ENCODE peak calls at places on chromosomes 11 and 22, in four cellular contexts. R, I, B and Y are unnamed samples. For H3K4me1 and H3K36me3, the result is how much of the 10 kb centered on the place peaks cover.

GRCh38 chr22:37802310-37803194 is 5.2 kb upstream of the GCAT start:
- DNase-seq in I (peak), B (no peak), R (peak), Y (peak)

GRCh38 chr11:44241851-44242250 is 68.1 kb downstream of the ALX4 start:
- DNase-seq in R (no peak), I (no peak), B (no peak), Y (peak)

GRCh38 chr11:10592331-10592730 is 23.9 kb upstream of the LYVE1 start:
- DNase-seq in R (no peak), I (peak), B (no peak), Y (no peak)

GRCh38 chr11:62411524-62411923 is 7.3 kb upstream of the SCGB1A1 start:
- DNase-seq in R (no peak), I (no peak), B (no peak), Y (no peak)

GRCh38 chr11:130223291-130223971 is 63.8 kb downstream of the ST14 start:
- DNase-seq in I (no peak), R (no peak), B (no peak), Y (no peak)

GRCh38 chr11:6627762-6628241 is 8.6 kb upstream of the TPP1 start:
- DNase-seq in R (no peak), I (no peak), B (no peak), Y (no peak)

GRCh38 chr11:115396533-115396932 is 107.7 kb downstream of the CADM1 start:
- DNase-seq in B (no peak), R (no peak), I (no peak), Y (no peak)

GRCh38 chr11:462107-462890 is 12.2 kb downstream of the PTDSS2 start:
- DNase-seq in R (no peak), I (no peak), B (no peak), Y (no peak)

GRCh38 chr11:74989269-74989655 is 529 bp downstream of the NEU3 start:
- DNase-seq in R (no peak), I (no peak), B (no peak), Y (no peak)

GRCh38 chr22:36590441-36591056 is 61.6 kb upstream of the EIF3D start:
- DNase-seq in I (no peak), B (no peak), R (no peak), Y (no peak)

GRCh38 chr22:21697021-21697771 is 31.4 kb downstream of the PPIL2 start:
- DNase-seq in I (no peak), R (no peak), B (no peak), Y (no peak)

GRCh38 chr11:130760515-130761125 is 155.7 kb downstream of the SNX19 start:
- DNase-seq in I (no peak), B (no peak), R (no peak), Y (no peak)

GRCh38 chr22:27212081-27212480 is 554.7 kb downstream of the MIAT start:
- DNase-seq in R (no peak), B (no peak), I (peak), Y (no peak)

GRCh38 chr22:21873619-21874018 is 6.2 kb upstream of the MAPK1 start:
- DNase-seq in R (no peak), I (no peak), B (no peak), Y (no peak)

GRCh38 chr11:8317164-8317563 is 53.5 kb upstream of the LMO1 start:
- DNase-seq in I (peak), R (no peak), B (no peak), Y (peak)

GRCh38 chr11:27910186-27910941 is 197.6 kb downstream of the KIF18A start:
- DNase-seq in R (no peak), B (no peak), I (peak), Y (no peak)

GRCh38 chr22:35477911-35478582 is 62.6 kb upstream of the RASD2 start:
- DNase-seq in R (peak), I (peak), B (no peak), Y (peak)

GRCh38 chr11:11973866-11974265 is 34.6 kb downstream of the DKK3 start:
- DNase-seq in B (no peak), R (no peak), I (no peak), Y (peak)

GRCh38 chr11:72573380-72573949 is 100.8 kb downstream of the PDE2A start:
- DNase-seq in I (peak), B (no peak), R (no peak), Y (no peak)

GRCh38 chr11:122951231-122951630 is 30.4 kb downstream of the BSX start:
- DNase-seq in R (no peak), B (no peak), I (no peak), Y (no peak)

GRCh38 chr11:32891657-32892354 is 805 bp upstream of the QSER1 start:
- DNase-seq in R (no peak), B (no peak), I (peak), Y (no peak)

GRCh38 chr11:114162719-114163123 is 103.2 kb downstream of the ZBTB16 start:
- DNase-seq in R (peak), B (no peak), I (peak), Y (peak)

GRCh38 chr11:114159802-114160588 is 100.5 kb downstream of the ZBTB16 start:
- DNase-seq in B (peak), I (peak), R (peak), Y (peak)

GRCh38 chr11:114160884-114161283 is 101.4 kb downstream of the ZBTB16 start:
- DNase-seq in R (no peak), B (no peak), I (no peak), Y (no peak)

GRCh38 chr11:114163231-114163631 is 103.7 kb downstream of the ZBTB16 start:
- DNase-seq in B (no peak), R (no peak), I (peak), Y (peak)

GRCh38 chr11:114161486-114162250 is 102.2 kb downstream of the ZBTB16 start:
- DNase-seq in B (no peak), R (no peak), I (no peak), Y (no peak)
- H3K4me3 ChIP-seq in B (no peak), R (no peak), I (no peak), Y (no peak)

GRCh38 chr22:30308096-30308495 is 18.6 kb downstream of the TBC1D10A start:
- DNase-seq in R (no peak), I (no peak), B (no peak), Y (no peak)

GRCh38 chr22:30312053-30312452 is 14.7 kb downstream of the TBC1D10A start:
- DNase-seq in I (peak), B (no peak), R (no peak), Y (no peak)

GRCh38 chr22:30308518-30309230 is 18.1 kb downstream of the TBC1D10A start:
- DNase-seq in B (peak), R (no peak), I (peak), Y (peak)

GRCh38 chr22:30310881-30311771 is 15.6 kb downstream of the TBC1D10A start:
- DNase-seq in B (no peak), R (peak), I (peak), Y (peak)

DNA sequence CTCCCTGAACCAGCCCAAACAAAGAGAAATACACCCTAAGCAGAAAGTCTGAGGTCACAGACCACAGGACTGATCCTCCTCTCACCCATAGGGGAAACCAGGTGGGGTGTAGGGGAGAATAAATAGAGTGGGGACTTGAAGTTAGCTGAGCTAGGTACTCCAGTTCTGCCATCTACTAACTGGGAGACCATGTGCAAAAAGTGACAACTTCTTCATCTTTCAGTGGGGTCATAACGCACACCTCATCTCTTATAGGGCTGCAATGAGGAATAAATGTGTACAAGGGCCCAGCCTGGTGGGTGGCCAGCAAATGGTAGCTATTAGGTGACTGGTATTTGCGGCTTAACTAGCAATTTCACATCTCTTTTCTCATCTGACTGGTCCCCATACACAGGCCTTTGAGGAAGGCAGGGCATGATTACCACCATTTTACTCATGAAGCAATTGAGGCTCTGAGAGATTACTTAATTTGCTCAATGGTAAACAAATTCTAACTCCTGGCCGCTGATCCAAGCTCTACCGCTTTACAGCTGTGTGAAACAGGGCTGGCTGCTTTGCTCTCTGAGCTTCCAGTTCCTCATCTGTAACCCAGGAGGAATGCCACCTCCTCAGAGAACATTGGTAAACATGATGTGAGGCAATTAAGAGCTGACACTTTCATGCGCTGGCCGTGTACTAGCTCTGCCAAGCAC is 16.6 kb downstream of the TBC1D10A start:
- DNase-seq in I (peak), R (peak), B (peak), Y (peak)
- H3K4me1 ChIP-seq in I (half or more), R (half or more), B (half or more), Y (half or more)

GRCh38 chr11:64764753-64765152 is 5.0 kb upstream of the PYGM start:
- DNase-seq in R (no peak), B (no peak), I (no peak), Y (no peak)

GRCh38 chr11:64763804-64764611 is 4.2 kb upstream of the PYGM start:
- DNase-seq in R (no peak), I (no peak), B (peak), Y (no peak)

GRCh38 chr11:64765291-64765803 is 5.6 kb upstream of the PYGM start:
- DNase-seq in B (no peak), R (peak), I (no peak), Y (no peak)

GRCh38 chr11:64762277-64762915 is 2.6 kb upstream of the PYGM start:
- DNase-seq in I (no peak), R (no peak), B (no peak), Y (peak)

DNA sequence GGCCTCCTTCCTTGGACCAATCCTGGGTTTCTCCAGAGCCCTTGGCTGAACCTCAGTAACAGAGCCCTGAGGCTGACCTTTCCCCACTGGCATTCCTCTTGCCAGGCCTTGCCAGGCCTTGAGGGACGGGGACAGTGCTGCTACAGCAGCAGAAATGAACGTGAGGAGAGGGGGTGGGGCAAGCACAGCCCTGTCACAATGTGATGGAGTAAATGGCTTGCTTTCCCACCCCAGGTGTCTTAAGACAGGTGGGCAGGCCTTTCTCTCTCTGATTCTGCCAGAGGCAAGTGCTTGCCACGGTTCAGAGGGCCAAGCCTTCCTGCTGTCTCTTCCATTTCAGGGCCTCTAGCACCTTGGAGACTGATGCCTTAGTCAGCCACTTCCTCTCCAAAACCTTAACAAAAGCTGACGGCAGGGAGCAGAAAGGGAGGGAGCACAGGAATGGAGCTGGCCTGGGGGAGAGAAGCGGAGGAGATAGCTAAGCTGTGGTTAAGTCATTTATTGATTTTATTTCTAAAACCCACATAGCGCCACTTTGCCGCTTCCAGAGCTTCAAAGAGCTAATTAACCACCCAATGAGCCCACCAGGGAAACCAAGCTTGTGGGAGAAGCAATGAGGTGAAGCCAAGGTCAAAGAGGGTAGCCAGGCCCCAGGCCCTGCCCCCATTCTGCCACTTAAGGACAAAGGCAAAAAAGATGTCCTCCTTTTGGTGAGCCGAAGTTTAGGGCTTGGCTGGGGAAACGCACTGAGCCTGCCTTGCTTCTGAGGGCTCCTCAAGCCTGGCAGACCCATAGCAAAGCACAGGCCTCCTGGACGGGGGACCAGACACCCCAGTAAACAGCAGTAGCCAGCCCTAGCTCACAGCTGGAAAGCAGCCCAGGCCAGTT is 3.4 kb upstream of the PYGM start:
- DNase-seq in R (no peak), I (peak), B (peak), Y (peak)
- H3K36me3 ChIP-seq in R (under half), I (under half), B (under half), Y (under half)

DNA sequence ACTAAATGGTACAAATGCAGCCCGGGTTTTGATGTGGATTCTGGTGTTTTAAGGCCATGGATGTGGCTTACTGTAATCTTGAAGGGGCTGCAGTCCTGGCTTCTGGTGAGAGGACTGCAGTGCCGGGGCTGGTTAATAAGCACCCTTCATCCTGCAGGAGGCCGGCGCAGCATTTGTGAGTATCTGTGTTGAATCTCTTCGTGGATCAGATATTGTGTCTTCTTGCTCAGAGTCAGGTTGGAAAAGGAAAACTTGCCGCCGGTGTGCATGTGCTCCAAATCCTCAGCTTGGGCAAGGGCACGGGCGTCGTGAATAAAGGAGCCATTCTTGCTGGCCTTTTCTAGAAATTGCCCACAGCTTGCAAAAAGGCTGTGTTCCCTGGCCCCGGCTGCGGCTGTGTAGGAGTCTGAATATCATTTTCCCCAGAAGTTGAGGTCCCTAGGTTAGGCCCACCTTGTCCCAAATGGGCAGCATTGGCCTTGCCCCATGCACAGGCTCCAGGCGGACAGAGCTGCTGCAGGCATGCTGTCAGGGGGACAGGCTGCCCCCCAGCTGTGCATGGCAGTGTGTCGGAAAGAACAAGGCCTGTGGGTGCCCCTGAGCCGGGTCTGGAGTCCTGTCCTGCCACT is 28.9 kb upstream of the PARVB start:
- DNase-seq in R (no peak), B (no peak), I (no peak), Y (peak)
- H3K4me3 ChIP-seq in R (no peak), B (peak), I (no peak), Y (no peak)

GRCh38 chr22:45575607-45576272 is 73.1 kb downstream of the FBLN1 start:
- DNase-seq in R (no peak), I (no peak), B (no peak), Y (no peak)
- H3K4me1 ChIP-seq in R (under half), I (under half), B (under half), Y (under half)

GRCh38 chr11:70354629-70355028 is 43.7 kb upstream of the CTTN start:
- DNase-seq in B (no peak), R (no peak), I (no peak), Y (no peak)

GRCh38 chr11:70353900-70354568 is 44.3 kb upstream of the CTTN start:
- DNase-seq in R (no peak), I (no peak), B (no peak), Y (no peak)

GRCh38 chr11:70360211-70360610 is 38.1 kb upstream of the CTTN start:
- DNase-seq in R (no peak), I (no peak), B (no peak), Y (no peak)

GRCh38 chr11:70359806-70360205 is 38.5 kb upstream of the CTTN start:
- DNase-seq in R (no peak), B (no peak), I (no peak), Y (no peak)

GRCh38 chr11:70358797-70359196 is 39.5 kb upstream of the CTTN start:
- DNase-seq in R (no peak), B (no peak), I (no peak), Y (no peak)
- H3K36me3 ChIP-seq in R (under half), B (under half), I (under half), Y (under half)

DNA sequence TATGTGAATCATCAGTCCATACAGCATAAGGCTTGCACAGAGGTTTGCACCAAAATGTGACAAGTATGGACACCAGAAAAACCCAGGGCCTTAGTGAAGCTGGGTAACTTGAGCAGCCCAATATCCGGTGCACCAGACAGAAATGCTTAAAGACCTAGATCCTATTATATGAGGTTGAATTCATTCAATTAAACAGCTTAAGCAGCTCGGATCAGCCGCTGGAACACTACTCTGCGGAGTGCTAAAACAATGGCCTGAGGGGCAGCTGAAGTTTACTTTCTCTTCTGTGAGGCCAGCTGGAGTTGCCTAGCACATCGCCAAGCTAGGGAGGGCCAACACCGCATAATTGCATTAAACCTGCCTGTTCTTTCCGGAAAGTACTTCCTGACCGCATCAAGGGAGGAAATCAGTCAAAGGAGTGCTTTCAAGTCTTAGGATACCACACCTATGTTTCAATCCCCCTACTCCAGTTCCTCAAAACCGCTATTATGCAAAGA is 17.0 kb upstream of the FAM181B start:
- DNase-seq in B (peak), I (no peak), R (no peak), Y (no peak)
- H3K4me3 ChIP-seq in B (peak), I (no peak), R (no peak), Y (no peak)

GRCh38 chr22:40526960-40527359 is 109.6 kb downstream of the MRTFA start:
- DNase-seq in B (no peak), R (no peak), I (no peak), Y (no peak)
- H3K4me1 ChIP-seq in B (under half), R (under half), I (half or more), Y (under half)

DNA sequence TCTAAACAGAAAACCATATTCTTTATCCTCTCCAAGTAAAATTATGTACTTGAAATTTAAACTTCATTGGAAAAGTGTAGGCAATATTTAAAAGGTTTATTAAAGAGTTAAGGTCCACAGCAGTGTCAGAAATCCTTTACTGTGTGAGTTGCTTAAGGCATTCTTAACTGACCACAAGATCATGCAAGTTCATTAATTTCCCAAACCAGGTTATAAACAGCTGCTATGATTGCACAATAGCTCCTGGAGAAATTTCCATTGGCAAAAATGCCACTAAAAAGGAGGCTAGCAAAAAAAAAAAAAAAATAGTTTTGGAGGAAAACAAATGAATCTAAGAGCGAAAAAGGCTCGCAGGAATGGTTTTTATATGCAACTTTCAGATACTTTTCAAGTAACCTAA is 106.2 kb downstream of the ETS1 start:
- DNase-seq in R (no peak), B (no peak), I (peak), Y (no peak)
- H3K36me3 ChIP-seq in R (under half), B (half or more), I (half or more), Y (under half)

GRCh38 chr11:84137960-84138359 is 851.8 kb upstream of the CCDC90B start:
- DNase-seq in R (no peak), I (no peak), B (no peak), Y (no peak)
- H3K4me3 ChIP-seq in R (no peak), I (no peak), B (no peak), Y (no peak)